ENCODE peak calls at places on chromosomes 16 and 17, in four cellular contexts. One of them, this sample, is unnamed.

GRCh38 chr16:83441523-83441922 is 366.3 kb upstream of the HSBP1 start:
- DNase-seq in HFF-Myc: no peak
- DNase-seq in cardiac fibroblast: peak; percentile 3
- DNase-seq in brain microvascular endothelial cell: peak; percentile 14
- DNase-seq in this sample: no peak

GRCh38 chr17:58527949-58528348 is 13.5 kb upstream of the MTMR4 start:
- DNase-seq in brain microvascular endothelial cell: peak; percentile 63
- DNase-seq in HFF-Myc: no peak
- DNase-seq in cardiac fibroblast: peak; percentile 64
- DNase-seq in this sample: peak; percentile 63

GRCh38 chr17:43998552-43998951 is 5.9 kb upstream of the NAGS start:
- DNase-seq in HFF-Myc: no peak
- DNase-seq in brain microvascular endothelial cell: peak; percentile 50
- DNase-seq in cardiac fibroblast: peak; percentile 76
- DNase-seq in this sample: no peak

GRCh38 chr17:74369221-74369620 is 1.9 kb downstream of the GPR142 start:
- DNase-seq in brain microvascular endothelial cell: no peak
- DNase-seq in cardiac fibroblast: no peak
- DNase-seq in HFF-Myc: no peak
- DNase-seq in this sample: no peak

GRCh38 chr17:68613739-68614298 is 12.7 kb upstream of the FAM20A start:
- DNase-seq in cardiac fibroblast: peak; percentile 66
- DNase-seq in HFF-Myc: no peak
- DNase-seq in brain microvascular endothelial cell: peak; percentile 16
- DNase-seq in this sample: no peak

GRCh38 chr16:29974291-29975133 is 844 bp downstream of the TAOK2 start:
- DNase-seq in brain microvascular endothelial cell: no peak
- DNase-seq in HFF-Myc: no peak
- DNase-seq in cardiac fibroblast: peak; percentile 30
- DNase-seq in this sample: no peak

GRCh38 chr16:3691778-3692177 is 25.5 kb downstream of the TRAP1 start:
- DNase-seq in cardiac fibroblast: no peak
- DNase-seq in brain microvascular endothelial cell: no peak
- DNase-seq in HFF-Myc: no peak
- DNase-seq in this sample: no peak

GRCh38 chr16:11138026-11138768 is 117.8 kb downstream of the SOCS1 start:
- DNase-seq in cardiac fibroblast: no peak
- DNase-seq in HFF-Myc: no peak
- DNase-seq in brain microvascular endothelial cell: no peak
- DNase-seq in this sample: no peak

GRCh38 chr16:47311738-47312505 is 148.9 kb downstream of the ITFG1 start:
- DNase-seq in HFF-Myc: no peak
- DNase-seq in cardiac fibroblast: peak; percentile 48
- DNase-seq in brain microvascular endothelial cell: no peak
- DNase-seq in this sample: peak; percentile 19

GRCh38 chr17:75504347-75505151 is 10.8 kb downstream of the CASKIN2 start:
- DNase-seq in cardiac fibroblast: no peak
- DNase-seq in brain microvascular endothelial cell: no peak
- DNase-seq in HFF-Myc: no peak
- DNase-seq in this sample: no peak

GRCh38 chr17:53900951-53901350 is 78.2 kb downstream of the KIF2B start:
- DNase-seq in cardiac fibroblast: no peak
- DNase-seq in HFF-Myc: no peak
- DNase-seq in brain microvascular endothelial cell: no peak
- DNase-seq in this sample: no peak

GRCh38 chr17:44952946-44953475 is 5.4 kb upstream of the KIF18B start:
- DNase-seq in cardiac fibroblast: no peak
- DNase-seq in HFF-Myc: no peak
- DNase-seq in brain microvascular endothelial cell: no peak
- DNase-seq in this sample: no peak

GRCh38 chr16:79451196-79451816 is 149.2 kb downstream of the MAF start:
- DNase-seq in cardiac fibroblast: no peak
- DNase-seq in HFF-Myc: no peak
- DNase-seq in brain microvascular endothelial cell: no peak
- DNase-seq in this sample: no peak

GRCh38 chr16:66364117-66364958 is 2.2 kb upstream of the CDH5 start:
- DNase-seq in brain microvascular endothelial cell: no peak
- DNase-seq in HFF-Myc: no peak
- DNase-seq in cardiac fibroblast: peak; percentile 71
- DNase-seq in this sample: peak; percentile 63

GRCh38 chr16:58464916-58465731 is 34.8 kb upstream of the NDRG4 start:
- DNase-seq in HFF-Myc: no peak
- DNase-seq in brain microvascular endothelial cell: no peak
- DNase-seq in cardiac fibroblast: no peak
- DNase-seq in this sample: no peak

GRCh38 chr16:55264949-55265348 is 59.1 kb upstream of the IRX6 start:
- DNase-seq in cardiac fibroblast: no peak
- DNase-seq in HFF-Myc: peak; percentile 12
- DNase-seq in brain microvascular endothelial cell: no peak
- DNase-seq in this sample: no peak

GRCh38 chr16:27579086-27579980 is 29.4 kb downstream of the KATNIP start:
- DNase-seq in brain microvascular endothelial cell: no peak
- DNase-seq in HFF-Myc: no peak
- DNase-seq in cardiac fibroblast: peak; percentile 8
- DNase-seq in this sample: no peak

GRCh38 chr16:48831081-48831722 is 221.2 kb upstream of the N4BP1 start:
- DNase-seq in HFF-Myc: no peak
- DNase-seq in cardiac fibroblast: no peak
- DNase-seq in brain microvascular endothelial cell: no peak
- DNase-seq in this sample: no peak
- TF ChIP-seq CTCF in HFF-Myc: peak; percentile 16
- TF ChIP-seq CTCF in cardiac fibroblast: no peak
- TF ChIP-seq CTCF in brain microvascular endothelial cell: peak; percentile 6
- TF ChIP-seq CTCF in this sample: peak; percentile 20

GRCh38 chr16:951660-952301 is 19.0 kb downstream of the LMF1 start:
- DNase-seq in cardiac fibroblast: no peak
- DNase-seq in HFF-Myc: no peak
- DNase-seq in brain microvascular endothelial cell: no peak
- DNase-seq in this sample: no peak
- H3K4me3 ChIP-seq in cardiac fibroblast: no peak overlapping the region
- H3K4me3 ChIP-seq in HFF-Myc: no peak overlapping the region
- H3K4me3 ChIP-seq in brain microvascular endothelial cell: no peak overlapping the region
- H3K4me3 ChIP-seq in this sample: no peak overlapping the region

GRCh38 chr17:55053855-55054254 is 85.3 kb downstream of the STXBP4 start:
- DNase-seq in brain microvascular endothelial cell: no peak
- DNase-seq in cardiac fibroblast: peak; percentile 31
- DNase-seq in HFF-Myc: no peak
- DNase-seq in this sample: no peak
- TF ChIP-seq CTCF in brain microvascular endothelial cell: peak; percentile 16
- TF ChIP-seq CTCF in cardiac fibroblast: peak; percentile 27
- TF ChIP-seq CTCF in HFF-Myc: no peak
- TF ChIP-seq CTCF in this sample: peak; percentile 20

DNA sequence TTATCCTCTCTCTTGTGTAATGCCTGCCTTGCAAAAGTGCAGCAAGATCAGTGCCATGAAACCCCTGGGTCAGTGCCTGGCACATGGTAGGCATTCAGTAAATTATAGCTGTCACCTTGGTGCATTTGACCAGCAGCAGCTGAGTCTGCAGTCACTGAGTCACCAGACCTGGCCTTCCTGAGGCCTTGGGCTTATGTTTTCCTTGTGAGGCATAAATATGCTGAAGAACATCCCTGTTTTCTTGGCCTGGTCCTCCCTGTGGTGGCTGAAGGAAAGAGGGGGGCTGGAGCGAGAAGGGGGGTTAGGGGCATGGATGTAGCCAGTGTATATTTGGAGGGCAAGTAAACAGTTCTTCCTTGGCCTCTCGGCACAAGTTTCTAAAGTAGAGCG is 26.4 kb downstream of the EPN2 start:
- DNase-seq in HFF-Myc: no peak
- DNase-seq in cardiac fibroblast: peak; percentile 77
- DNase-seq in brain microvascular endothelial cell: peak; percentile 65
- DNase-seq in this sample: no peak
- H3K4me3 ChIP-seq in HFF-Myc: no peak overlapping the region
- H3K4me3 ChIP-seq in cardiac fibroblast: no peak overlapping the region
- H3K4me3 ChIP-seq in brain microvascular endothelial cell: no peak overlapping the region
- H3K4me3 ChIP-seq in this sample: no peak overlapping the region

DNA sequence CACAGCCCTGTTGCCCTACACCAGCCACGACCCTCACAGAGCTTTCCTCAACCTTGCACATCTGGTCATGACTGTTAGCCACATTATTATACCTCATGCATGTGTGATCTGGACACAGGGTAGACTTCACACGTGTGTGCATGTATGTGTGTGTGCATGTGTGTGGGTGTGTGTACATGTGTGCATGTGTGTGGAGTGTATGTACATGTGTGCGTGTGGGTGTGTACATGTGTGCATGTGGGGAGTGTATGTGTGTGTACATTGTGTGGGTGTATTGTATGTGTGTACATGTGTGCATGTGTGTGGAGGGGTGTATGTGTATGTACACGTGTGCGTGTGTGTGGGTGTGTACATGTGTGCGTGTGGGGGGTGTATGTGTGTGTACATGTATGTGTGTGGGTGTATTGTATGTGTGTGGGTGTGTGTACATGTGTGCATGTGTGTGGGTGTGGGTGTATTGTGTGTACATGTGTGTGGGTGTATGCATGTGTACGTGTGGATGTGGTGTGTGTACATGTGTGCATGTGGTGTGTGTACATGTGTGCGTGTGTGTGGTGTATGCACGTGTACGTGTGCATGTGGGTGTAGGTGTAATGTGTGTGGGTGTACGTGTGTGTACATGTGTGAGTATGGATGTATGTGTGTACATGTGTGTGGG is 130.2 kb downstream of the C16orf95 start:
- DNase-seq in cardiac fibroblast: no peak
- DNase-seq in brain microvascular endothelial cell: no peak
- DNase-seq in HFF-Myc: no peak
- DNase-seq in this sample: no peak
- TF ChIP-seq CTCF in cardiac fibroblast: no peak
- TF ChIP-seq CTCF in brain microvascular endothelial cell: no peak
- TF ChIP-seq CTCF in HFF-Myc: no peak
- TF ChIP-seq CTCF in this sample: no peak

GRCh38 chr17:81037026-81037782 is 2.3 kb downstream of the BAIAP2 start:
- DNase-seq in brain microvascular endothelial cell: no peak
- DNase-seq in cardiac fibroblast: no peak
- DNase-seq in HFF-Myc: no peak
- DNase-seq in this sample: no peak
- H3K4me3 ChIP-seq in brain microvascular endothelial cell: no peak overlapping the region
- H3K4me3 ChIP-seq in cardiac fibroblast: no peak overlapping the region
- H3K4me3 ChIP-seq in HFF-Myc: peak overlapping the region; percentile 62
- H3K4me3 ChIP-seq in this sample: peak overlapping the region; percentile 50

GRCh38 chr16:52069866-52070265 is 477.1 kb downstream of the TOX3 start:
- DNase-seq in cardiac fibroblast: peak; percentile 11
- DNase-seq in brain microvascular endothelial cell: peak; percentile 25
- DNase-seq in HFF-Myc: no peak
- DNase-seq in this sample: no peak
- TF ChIP-seq CTCF in cardiac fibroblast: no peak
- TF ChIP-seq CTCF in brain microvascular endothelial cell: peak; percentile 10
- TF ChIP-seq CTCF in HFF-Myc: peak; percentile 7
- TF ChIP-seq CTCF in this sample: peak; percentile 4

DNA sequence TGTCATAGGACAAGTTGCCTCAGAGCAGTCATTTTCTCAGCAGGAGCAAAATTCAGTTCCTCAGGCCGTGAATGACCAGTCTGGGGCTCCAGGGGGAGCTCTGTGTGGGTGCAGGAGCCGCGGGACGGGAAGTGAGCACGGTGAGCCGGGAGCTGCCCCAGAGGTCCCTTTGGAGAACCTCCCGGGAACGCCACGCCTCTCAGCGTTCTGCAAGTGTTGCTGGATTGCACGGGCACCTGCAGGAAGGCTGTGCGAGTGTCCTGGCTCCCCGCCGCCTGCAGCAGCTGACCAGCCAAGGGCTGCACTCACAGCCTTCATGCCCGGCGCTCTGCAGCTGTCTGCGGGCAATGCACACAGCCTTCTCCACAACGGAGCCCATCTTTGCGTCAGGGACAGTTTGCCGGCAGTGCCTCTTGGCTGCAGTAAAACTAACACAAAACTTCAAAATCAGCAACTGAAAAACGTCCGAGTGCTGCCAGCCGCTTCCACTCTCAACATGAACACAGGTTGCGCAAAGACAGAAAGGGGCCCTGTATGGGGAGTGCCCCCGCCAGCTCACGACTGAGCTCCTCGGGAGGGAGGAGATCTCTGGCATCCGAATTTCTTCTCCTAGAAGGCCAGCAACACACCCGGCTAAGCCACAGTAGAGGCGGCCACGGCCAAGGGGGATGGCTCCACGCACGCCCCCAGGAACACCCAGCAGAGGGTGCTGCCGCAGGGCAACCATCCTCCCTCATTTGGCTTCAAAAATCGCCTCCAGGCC is 16.0 kb downstream of the NDUFAF8 start:
- DNase-seq in cardiac fibroblast: peak; percentile 78
- DNase-seq in brain microvascular endothelial cell: peak; percentile 46
- DNase-seq in HFF-Myc: peak; percentile 32
- DNase-seq in this sample: peak; percentile 47
- H3K4me3 ChIP-seq in cardiac fibroblast: no peak overlapping the region
- H3K4me3 ChIP-seq in brain microvascular endothelial cell: no peak overlapping the region
- H3K4me3 ChIP-seq in HFF-Myc: no peak overlapping the region
- H3K4me3 ChIP-seq in this sample: no peak overlapping the region

DNA sequence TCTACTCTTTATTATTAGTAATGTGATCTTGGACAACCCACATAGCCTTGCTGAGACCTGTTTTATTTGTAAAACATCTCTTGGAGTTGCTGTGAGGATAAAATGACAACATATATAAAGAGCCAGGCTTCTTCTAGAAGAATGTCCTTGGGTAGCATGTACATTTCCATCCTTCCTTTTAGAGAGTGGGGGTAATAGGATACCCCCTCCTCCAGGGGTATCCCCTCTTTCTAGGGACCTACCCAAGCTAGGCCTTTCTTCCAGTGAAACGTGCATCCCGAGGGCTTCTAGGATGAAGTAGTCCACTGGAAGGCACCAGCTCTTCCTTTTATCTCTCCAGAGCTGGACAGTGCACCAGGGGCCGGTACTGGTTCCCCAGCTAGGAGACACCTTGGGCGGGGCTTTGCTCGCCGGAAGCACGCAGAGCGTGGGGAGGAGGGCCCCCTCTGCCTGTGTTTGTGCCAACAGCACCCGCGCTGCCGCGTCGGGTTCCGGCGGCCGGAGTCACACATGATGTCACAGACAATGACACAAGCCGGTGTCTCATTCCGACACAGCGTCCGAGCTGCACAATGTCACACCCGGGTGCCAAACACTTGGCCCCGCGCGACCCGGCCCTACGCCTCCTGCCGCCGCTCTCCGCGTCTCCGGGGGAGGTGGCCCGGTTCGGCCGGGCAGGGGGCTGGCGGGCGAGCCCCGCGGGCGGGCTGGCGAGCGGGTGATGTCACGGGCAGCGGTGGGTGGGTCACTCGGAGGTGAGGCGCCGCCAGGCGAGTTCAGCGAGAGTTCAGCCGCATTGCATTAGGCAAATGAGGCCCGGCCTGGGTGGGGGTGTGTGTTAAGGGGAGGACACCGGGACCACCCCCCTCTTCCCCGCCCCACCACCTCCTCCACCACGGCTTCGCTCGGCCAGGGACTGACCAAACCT is 23.4 kb downstream of the GJD3 start:
- DNase-seq in HFF-Myc: no peak
- DNase-seq in cardiac fibroblast: peak; percentile 74
- DNase-seq in brain microvascular endothelial cell: peak; percentile 84
- DNase-seq in this sample: no peak
- TF ChIP-seq CTCF in HFF-Myc: no peak
- TF ChIP-seq CTCF in cardiac fibroblast: peak; percentile 5
- TF ChIP-seq CTCF in brain microvascular endothelial cell: peak; percentile 21
- TF ChIP-seq CTCF in this sample: no peak